ENCODE peak calls at places on chromosome 12, in four cellular contexts. W, D, V and H are unnamed samples.

GRCh38 chr12:132582058-132582420 is 28.3 kb downstream of the LRCOL1 start:
- DNase-seq in W (no peak), D (no peak), V (peak), H (no peak)

GRCh38 chr12:40474630-40475029 is 217.6 kb upstream of the CNTN1 start:
- DNase-seq in W (no peak), D (no peak), V (no peak), H (no peak)

GRCh38 chr12:118964988-118965387 is 16.4 kb upstream of the SRRM4 start:
- DNase-seq in W (no peak), D (no peak), V (no peak), H (no peak)

GRCh38 chr12:74066476-74066875 is 471.2 kb upstream of the ATXN7L3B start:
- DNase-seq in W (no peak), D (no peak), V (no peak), H (no peak)

GRCh38 chr12:2640709-2641108 is 154.1 kb upstream of the FKBP4 start:
- DNase-seq in W (no peak), D (no peak), V (no peak), H (no peak)

GRCh38 chr12:112524676-112525425 is 106.1 kb downstream of the PTPN11 start:
- DNase-seq in W (no peak), D (no peak), V (no peak), H (no peak)

GRCh38 chr12:40502322-40502721 is 189.9 kb upstream of the CNTN1 start:
- DNase-seq in W (no peak), D (no peak), V (no peak), H (peak)

GRCh38 chr12:119578112-119578511 is 15.5 kb upstream of the TMEM233 start:
- DNase-seq in W (no peak), D (no peak), V (no peak), H (no peak)

GRCh38 chr12:97177482-97177881 is 270.4 kb downstream of the NEDD1 start:
- DNase-seq in W (no peak), D (no peak), V (no peak), H (no peak)

GRCh38 chr12:52220456-52220855 is 12.6 kb upstream of the KRT7 start:
- DNase-seq in W (no peak), D (no peak), V (no peak), H (no peak)

GRCh38 chr12:27048822-27049752 is 26.7 kb downstream of the MED21 start:
- DNase-seq in W (no peak), D (no peak), V (no peak), H (peak)

GRCh38 chr12:39490500-39491276 is 47.8 kb upstream of the KIF21A start:
- DNase-seq in W (no peak), D (no peak), V (no peak), H (no peak)

GRCh38 chr12:22729898-22730443 is 105.0 kb downstream of the ETNK1 start:
- DNase-seq in W (no peak), D (no peak), V (no peak), H (no peak)

GRCh38 chr12:47433876-47434275 is 272.0 kb downstream of the RPAP3 start:
- DNase-seq in W (no peak), D (no peak), V (no peak), H (no peak)

GRCh38 chr12:133130808-133131128 is 341 bp downstream of the ZNF10 start:
- DNase-seq in W (no peak), D (no peak), V (no peak), H (no peak)

GRCh38 chr12:15584366-15585041 is 204.7 kb downstream of the EPS8 start:
- DNase-seq in W (peak), D (no peak), V (no peak), H (no peak)

GRCh38 chr12:126607157-126607556 is 1541.9 kb downstream of the AACS start:
- DNase-seq in W (no peak), D (no peak), V (no peak), H (no peak)

GRCh38 chr12:49783917-49784676 is 42.7 kb downstream of the TMBIM6 start:
- DNase-seq in W (no peak), D (no peak), V (no peak), H (no peak)

GRCh38 chr12:55716582-55717396 is 943 bp downstream of the BLOC1S1 start:
- DNase-seq in W (no peak), D (no peak), V (no peak), H (no peak)

GRCh38 chr12:117080707-117081141 is 18.5 kb downstream of the TESC start:
- DNase-seq in W (no peak), D (no peak), V (no peak), H (no peak)

GRCh38 chr12:42932937-42933336 is 343.4 kb upstream of the PRICKLE1 start:
- DNase-seq in W (no peak), D (no peak), V (no peak), H (no peak)

GRCh38 chr12:49705479-49706267 is 1.5 kb downstream of the FMNL3 start:
- DNase-seq in W (peak), D (no peak), V (no peak), H (no peak)

GRCh38 chr12:4563336-4563735 is 1.3 kb downstream of the DYRK4 start:
- DNase-seq in W (no peak), D (no peak), V (no peak), H (no peak)

GRCh38 chr12:119772431-119772830 is 104.5 kb downstream of the PRKAB1 start:
- DNase-seq in W (no peak), D (no peak), V (no peak), H (no peak)

GRCh38 chr12:65585648-65586420 is 238.4 kb upstream of the HMGA2 start:
- DNase-seq in W (no peak), D (no peak), V (no peak), H (no peak)

GRCh38 chr12:131089526-131090253 is 136.0 kb downstream of the ADGRD1 start:
- DNase-seq in W (no peak), D (no peak), V (no peak), H (no peak)

GRCh38 chr12:90984114-90984513 is 20.7 kb downstream of the EPYC start:
- DNase-seq in W (no peak), D (no peak), V (peak), H (no peak)

GRCh38 chr12:118611295-118611694 is 234.9 kb downstream of the SUDS3 start:
- DNase-seq in W (no peak), D (no peak), V (no peak), H (no peak)

GRCh38 chr12:50257226-50258166 is 25.8 kb downstream of the LIMA1 start:
- DNase-seq in W (no peak), D (no peak), V (no peak), H (no peak)

GRCh38 chr12:3315201-3315661 is 175.8 kb upstream of the PRMT8 start:
- DNase-seq in W (no peak), D (no peak), V (no peak), H (no peak)

GRCh38 chr12:12022306-12022931 is 48.3 kb upstream of the BCL2L14 start:
- DNase-seq in W (no peak), D (no peak), V (peak), H (no peak)

GRCh38 chr12:6277982-6278438 is 32.5 kb upstream of the PLEKHG6 start:
- DNase-seq in W (no peak), D (no peak), V (no peak), H (no peak)

GRCh38 chr12:123233505-123234299 is 466 bp downstream of the MTRFR start:
- DNase-seq in W (no peak), D (no peak), V (peak), H (peak)
- TF ChIP-seq SP1 in W (no peak), D (no peak), V (no peak), H (no peak)

GRCh38 chr12:57739914-57740538 is 1.5 kb upstream of the AGAP2 start:
- DNase-seq in W (no peak), D (no peak), V (no peak), H (no peak)
- TF ChIP-seq USF2 in W (no peak), D (no peak), V (no peak), H (no peak)

GRCh38 chr12:107126688-107127481 is 33.5 kb upstream of the CRY1 start:
- DNase-seq in W (no peak), D (no peak), V (no peak), H (no peak)
- TF ChIP-seq RAD21 in W (no peak), D (peak), V (peak), H (peak)

GRCh38 chr12:124884587-124885438 is 21.1 kb upstream of the SCARB1 start:
- DNase-seq in W (peak), D (no peak), V (no peak), H (peak)
- TF ChIP-seq SP1 in W (no peak), D (no peak), V (no peak), H (peak)

GRCh38 chr12:92079054-92079385 is 66.6 kb downstream of the BTG1 start:
- DNase-seq in W (no peak), D (no peak), V (no peak), H (no peak)
- TF ChIP-seq USF2 in W (no peak), D (no peak), V (no peak), H (no peak)

GRCh38 chr12:31896514-31897039 is 62.6 kb upstream of the RESF1 start:
- DNase-seq in W (no peak), D (peak), V (no peak), H (peak)
- TF ChIP-seq RAD21 in W (no peak), D (peak), V (no peak), H (peak)

GRCh38 chr12:123363743-123364531 is 710 bp downstream of the SBNO1 start:
- DNase-seq in W (peak), D (no peak), V (peak), H (no peak)
- TF ChIP-seq SP1 in W (no peak), D (no peak), V (no peak), H (peak)